ENCODE peak calls at places on chromosomes 13 and 19, in four cellular contexts. One of them, this sample, is unnamed.

GRCh38 chr13:42275506-42275905 is 3.6 kb downstream of the AKAP11 start:
- DNase-seq in psoas muscle: no peak
- DNase-seq in PC-9: no peak
- DNase-seq in spleen: no peak
- DNase-seq in this sample: no peak

GRCh38 chr19:41299046-41299754 is 10.8 kb upstream of the CCDC97 start:
- DNase-seq in psoas muscle: peak; percentile 49
- DNase-seq in PC-9: no peak
- DNase-seq in spleen: no peak
- DNase-seq in this sample: peak; percentile 68

GRCh38 chr19:46374526-46375475 is 27.9 kb downstream of the PPP5C start:
- DNase-seq in psoas muscle: no peak
- DNase-seq in PC-9: no peak
- DNase-seq in spleen: no peak
- DNase-seq in this sample: no peak

GRCh38 chr19:6011206-6011605 is 33.3 kb upstream of the RANBP3 start:
- DNase-seq in psoas muscle: no peak
- DNase-seq in PC-9: no peak
- DNase-seq in spleen: no peak
- DNase-seq in this sample: no peak

GRCh38 chr13:30027569-30028455 is 177.4 kb upstream of the UBL3 start:
- DNase-seq in psoas muscle: no peak
- DNase-seq in PC-9: no peak
- DNase-seq in spleen: no peak
- DNase-seq in this sample: no peak

GRCh38 chr13:95485045-95485517 is 67.4 kb upstream of the CLDN10 start:
- DNase-seq in psoas muscle: no peak
- DNase-seq in PC-9: no peak
- DNase-seq in spleen: no peak
- DNase-seq in this sample: no peak

GRCh38 chr13:51639171-51639570 is 54.9 kb downstream of the WDFY2 start:
- DNase-seq in psoas muscle: no peak
- DNase-seq in PC-9: no peak
- DNase-seq in spleen: no peak
- DNase-seq in this sample: no peak

GRCh38 chr13:29884671-29885424 is 34.4 kb upstream of the UBL3 start:
- DNase-seq in psoas muscle: no peak
- DNase-seq in PC-9: no peak
- DNase-seq in spleen: no peak
- DNase-seq in this sample: no peak

GRCh38 chr13:60627071-60627686 is 230.2 kb downstream of the TDRD3 start:
- DNase-seq in psoas muscle: no peak
- DNase-seq in PC-9: peak; percentile 9
- DNase-seq in spleen: no peak
- DNase-seq in this sample: no peak

GRCh38 chr19:51688665-51689571 is 4.2 kb upstream of the SPACA6 start:
- DNase-seq in psoas muscle: peak; percentile 92
- DNase-seq in PC-9: peak; percentile 96
- DNase-seq in spleen: peak; percentile 84
- DNase-seq in this sample: peak; percentile 72

GRCh38 chr19:16398530-16399241 is 73.1 kb downstream of the EPS15L1 start:
- DNase-seq in psoas muscle: no peak
- DNase-seq in PC-9: no peak
- DNase-seq in spleen: peak; percentile 45
- DNase-seq in this sample: no peak

GRCh38 chr13:32267836-32268439 is 47.2 kb downstream of the ZAR1L start:
- DNase-seq in psoas muscle: no peak
- DNase-seq in PC-9: peak; percentile 33
- DNase-seq in spleen: no peak
- DNase-seq in this sample: no peak

GRCh38 chr19:15264933-15265206 is 32.6 kb upstream of the EPHX3 start:
- DNase-seq in psoas muscle: no peak
- DNase-seq in PC-9: no peak
- DNase-seq in spleen: no peak
- DNase-seq in this sample: no peak

GRCh38 chr13:80900557-80900956 is 559.6 kb upstream of the SPRY2 start:
- DNase-seq in psoas muscle: no peak
- DNase-seq in PC-9: no peak
- DNase-seq in spleen: no peak
- DNase-seq in this sample: peak; percentile 22

GRCh38 chr19:38877781-38878574 is at the start of gene RINL:
- DNase-seq in psoas muscle: no peak
- DNase-seq in PC-9: peak; percentile 11
- DNase-seq in spleen: peak; percentile 95
- DNase-seq in this sample: no peak

GRCh38 chr13:45409993-45410392 is 8.2 kb downstream of the SLC25A30 start:
- DNase-seq in psoas muscle: no peak
- DNase-seq in PC-9: no peak
- DNase-seq in spleen: no peak
- DNase-seq in this sample: no peak

GRCh38 chr19:39136225-39136940 is 10.8 kb downstream of the PAK4 start:
- DNase-seq in psoas muscle: no peak
- DNase-seq in PC-9: no peak
- DNase-seq in spleen: no peak
- DNase-seq in this sample: no peak

GRCh38 chr13:39273953-39274352 is 235.7 kb downstream of the NHLRC3 start:
- DNase-seq in psoas muscle: no peak
- DNase-seq in PC-9: peak; percentile 12
- DNase-seq in spleen: no peak
- DNase-seq in this sample: no peak

GRCh38 chr19:42114412-42114811 is 17.8 kb downstream of the POU2F2 start:
- DNase-seq in psoas muscle: no peak
- DNase-seq in PC-9: no peak
- DNase-seq in spleen: peak; percentile 87
- DNase-seq in this sample: no peak

GRCh38 chr19:35332817-35333216 is 3.8 kb downstream of the CD22 start:
- DNase-seq in psoas muscle: no peak
- DNase-seq in PC-9: no peak
- DNase-seq in spleen: peak; percentile 85
- DNase-seq in this sample: no peak

GRCh38 chr19:3979674-3980352 is 5.5 kb downstream of the EEF2 start:
- DNase-seq in psoas muscle: no peak
- DNase-seq in PC-9: no peak
- DNase-seq in spleen: no peak
- DNase-seq in this sample: peak; percentile 14

GRCh38 chr19:44738603-44739585 is 9.6 kb upstream of the BCL3 start:
- DNase-seq in psoas muscle: no peak
- DNase-seq in PC-9: peak; percentile 45
- DNase-seq in spleen: peak; percentile 80
- DNase-seq in this sample: peak; percentile 23

GRCh38 chr19:48658483-48658882 is 12.5 kb upstream of the CA11 start:
- DNase-seq in psoas muscle: no peak
- DNase-seq in PC-9: no peak
- DNase-seq in spleen: no peak
- DNase-seq in this sample: no peak

GRCh38 chr19:7242601-7243258 is 51.5 kb downstream of the INSR start:
- DNase-seq in psoas muscle: no peak
- DNase-seq in PC-9: peak; percentile 11
- DNase-seq in spleen: no peak
- DNase-seq in this sample: peak; percentile 29

GRCh38 chr19:871446-872265 is 12.2 kb downstream of the CFD start:
- DNase-seq in psoas muscle: no peak
- DNase-seq in PC-9: no peak
- DNase-seq in spleen: peak; percentile 84
- DNase-seq in this sample: no peak

GRCh38 chr13:86974995-86975328 is 696.2 kb upstream of the SLITRK5 start:
- DNase-seq in psoas muscle: no peak
- DNase-seq in PC-9: no peak
- DNase-seq in spleen: no peak
- DNase-seq in this sample: no peak

GRCh38 chr13:109715902-109716301 is 70.5 kb downstream of the IRS2 start:
- DNase-seq in psoas muscle: peak; percentile 51
- DNase-seq in PC-9: no peak
- DNase-seq in spleen: no peak
- DNase-seq in this sample: peak; percentile 82

GRCh38 chr19:1783354-1783753 is 28.7 kb downstream of the ATP8B3 start:
- DNase-seq in psoas muscle: no peak
- DNase-seq in PC-9: no peak
- DNase-seq in spleen: no peak
- DNase-seq in this sample: no peak